ENCODE peak calls at places on chromosomes 12 and 14, in nine cellular contexts. N is HCT116, L is fibroblast of pulmonary artery, V is tibial artery, Y is heart right ventricle, U is colonic mucosa, W is left lung, B is BE2C, J is lower leg skin. S is an unnamed sample.
A peak's percentile ranks its signal among the peaks of the same experiment; 100 is the strongest.

GRCh38 chr12:119208626-119209061 is 29.9 kb downstream of the HSPB8 start:
- DNase-seq in Y (peak; percentile 82), U (peak; percentile 45), B (peak; percentile 17), N (no peak), W (no peak), L (peak; percentile 71), J (peak; percentile 94), V (peak; percentile 86), S (peak; percentile 1)

GRCh38 chr14:92441751-92442477 is 71.7 kb upstream of the RIN3 start:
- DNase-seq in V (no peak), Y (no peak), J (no peak), B (no peak), N (no peak), W (no peak), U (no peak), L (no peak), S (no peak)

GRCh38 chr12:712172-712863 is 40.1 kb upstream of the WNK1 start:
- DNase-seq in V (no peak), Y (no peak), B (no peak), L (no peak), U (no peak), J (no peak), W (no peak), N (no peak), S (peak; percentile 54)

GRCh38 chr14:95498622-95499353 is 17.7 kb downstream of the SYNE3 start:
- DNase-seq in U (peak; percentile 74), Y (no peak), B (peak; percentile 36), J (no peak), N (no peak), L (no peak), W (no peak), V (peak; percentile 78), S (no peak)

GRCh38 chr12:32875990-32876389 is 20.6 kb downstream of the PKP2 start:
- DNase-seq in W (no peak), V (no peak), Y (no peak), U (no peak), L (no peak), B (no peak), N (no peak), J (no peak), S (no peak)

GRCh38 chr12:39807043-39807442 is 187.4 kb upstream of the ABCD2 start:
- DNase-seq in N (peak; percentile 51), J (no peak), U (no peak), L (peak; percentile 49), V (no peak), Y (no peak), W (no peak), B (peak; percentile 43), S (peak; percentile 30)

GRCh38 chr14:36675581-36675980 is 13.9 kb downstream of the PAX9 start:
- DNase-seq in L (no peak), V (no peak), W (no peak), U (no peak), J (no peak), Y (no peak), N (no peak), B (no peak), S (no peak)

GRCh38 chr12:77343291-77343690 is 277.9 kb upstream of the E2F7 start:
- DNase-seq in N (no peak), B (no peak), V (no peak), L (peak; percentile 27), U (no peak), W (no peak), J (no peak), Y (no peak), S (peak; percentile 33)

GRCh38 chr12:108080363-108080762 is 48.7 kb upstream of the WSCD2 start:
- DNase-seq in U (no peak), V (no peak), L (no peak), B (no peak), Y (no peak), W (no peak), J (no peak), N (no peak), S (no peak)

GRCh38 chr12:50112456-50113218 is 601 bp downstream of the COX14 start:
- DNase-seq in W (no peak), B (no peak), V (no peak), U (peak; percentile 59), Y (no peak), L (no peak), J (no peak), N (no peak), S (no peak)

GRCh38 chr12:59429766-59430165 is 166.1 kb upstream of the SLC16A7 start:
- DNase-seq in J (no peak), U (no peak), V (no peak), L (no peak), N (no peak), W (no peak), Y (no peak), B (no peak), S (peak; percentile 8)

GRCh38 chr12:95445884-95446482 is 28.0 kb upstream of the METAP2 start:
- DNase-seq in J (no peak), N (no peak), Y (no peak), L (no peak), W (no peak), V (no peak), B (no peak), U (no peak), S (no peak)

GRCh38 chr12:98172304-98172703 is 343.1 kb upstream of the TMPO start:
- DNase-seq in Y (no peak), V (no peak), W (no peak), L (no peak), J (no peak), U (no peak), N (no peak), B (no peak), S (no peak)

GRCh38 chr12:65055874-65056273 is 65.2 kb downstream of the WIF1 start:
- DNase-seq in V (no peak), U (no peak), N (no peak), W (no peak), B (no peak), L (no peak), J (no peak), Y (no peak), S (no peak)

GRCh38 chr12:22598141-22598762 is 26.7 kb upstream of the ETNK1 start:
- DNase-seq in W (no peak), U (no peak), B (no peak), J (no peak), N (no peak), Y (no peak), V (no peak), L (no peak), S (no peak)

GRCh38 chr12:80708535-80709328 is 1.3 kb downstream of the MYF6 start:
- DNase-seq in L (peak; percentile 22), N (no peak), U (no peak), B (no peak), J (no peak), V (no peak), Y (no peak), W (peak; percentile 74), S (peak; percentile 9)

GRCh38 chr12:89080797-89081470 is 271.4 kb downstream of the DUSP6 start:
- DNase-seq in J (no peak), B (peak; percentile 19), N (no peak), U (no peak), L (peak; percentile 65), W (no peak), V (no peak), Y (no peak), S (peak; percentile 30)

GRCh38 chr14:102922490-102923200 is at the start of gene AMN:
- DNase-seq in J (no peak), U (peak; percentile 90), L (peak; percentile 8), N (no peak), V (no peak), B (peak; percentile 9), W (peak; percentile 82), Y (no peak), S (no peak)

GRCh38 chr14:61420326-61420725 is 98.9 kb downstream of the PRKCH start:
- DNase-seq in B (no peak), L (no peak), U (no peak), N (peak; percentile 6), J (no peak), V (no peak), W (no peak), Y (no peak), S (peak; percentile 52)

GRCh38 chr14:101553931-101554330 is 7.4 kb upstream of the DIO3 start:
- DNase-seq in W (peak; percentile 33), L (no peak), V (no peak), U (no peak), N (no peak), J (no peak), Y (no peak), B (no peak), S (no peak)

GRCh38 chr12:5213990-5214389 is 170.3 kb downstream of the KCNA5 start:
- DNase-seq in Y (no peak), L (no peak), J (no peak), V (no peak), N (no peak), W (no peak), B (no peak), U (no peak), S (no peak)
- H3K4me3 ChIP-seq in Y (no peak overlapping the region), L (no peak overlapping the region), J (no peak overlapping the region), V (no peak overlapping the region), N (no peak overlapping the region), W (no peak overlapping the region), B (no peak overlapping the region), U (no peak overlapping the region), S (no peak overlapping the region)

DNA sequence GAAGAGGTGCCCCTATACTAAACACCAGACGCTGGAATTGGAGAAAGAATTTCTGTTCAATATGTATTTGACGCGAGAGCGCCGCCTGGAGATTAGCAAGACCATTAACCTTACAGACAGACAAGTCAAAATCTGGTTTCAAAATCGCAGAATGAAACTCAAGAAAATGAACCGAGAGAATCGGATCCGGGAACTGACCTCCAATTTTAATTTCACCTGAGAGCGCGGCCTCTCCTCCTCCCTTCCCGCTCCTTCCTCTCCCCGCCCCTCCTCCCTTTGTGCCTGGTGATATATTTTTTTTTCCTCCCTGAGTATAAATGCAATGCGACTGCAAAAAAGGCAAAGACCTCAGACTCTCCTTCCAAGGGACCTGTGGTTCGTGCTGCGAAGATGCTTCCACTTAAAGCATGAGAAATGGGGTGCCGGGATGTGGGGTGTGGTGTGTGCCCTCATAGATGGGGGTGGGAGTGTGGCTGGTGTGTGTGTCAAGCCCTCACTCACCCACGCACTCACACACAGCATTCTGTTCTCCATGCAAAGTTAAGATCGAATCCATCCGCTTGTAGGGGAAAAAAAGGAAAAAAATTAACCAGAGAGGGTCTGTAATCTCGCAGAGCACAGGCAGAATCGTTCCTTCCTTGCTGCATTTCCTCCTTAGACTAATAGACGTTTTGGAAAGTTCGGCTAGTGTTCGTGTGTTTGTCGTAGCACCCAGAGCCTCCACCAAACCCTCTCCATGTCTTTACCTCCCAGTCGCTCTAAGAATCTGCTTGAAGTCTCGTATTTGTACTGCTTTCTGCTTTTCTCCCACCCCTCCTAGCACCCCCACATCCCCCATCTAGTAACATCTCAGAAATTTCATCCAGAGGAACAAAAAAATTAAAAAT is 4.5 kb downstream of the HOXC10 start:
- DNase-seq in U (no peak), J (no peak), N (no peak), B (peak; percentile 58), W (no peak), L (peak; percentile 40), V (no peak), Y (no peak), S (peak; percentile 66)
- TF ChIP-seq CTCF in U (no peak), J (no peak), N (peak; percentile 52), B (peak; percentile 68), W (peak; percentile 19), L (peak; percentile 55), V (peak; percentile 30), Y (peak; percentile 38), S (peak; percentile 64)

GRCh38 chr12:66698558-66698957 is 19.7 kb upstream of the GRIP1 start:
- DNase-seq in U (no peak), Y (no peak), W (no peak), B (no peak), V (no peak), L (no peak), J (no peak), N (no peak), S (no peak)
- H3K4me3 ChIP-seq in U (no peak overlapping the region), Y (no peak overlapping the region), W (no peak overlapping the region), B (no peak overlapping the region), V (no peak overlapping the region), L (no peak overlapping the region), J (no peak overlapping the region), N (no peak overlapping the region), S (no peak overlapping the region)

GRCh38 chr14:106872619-106873446 is 1346.5 kb downstream of the TMEM121 start:
- DNase-seq in J (peak; percentile 89), N (no peak), L (no peak), W (peak; percentile 95), V (no peak), B (peak; percentile 67), U (peak; percentile 92), Y (peak; percentile 54), S (no peak)
- TF ChIP-seq CTCF in J (no peak), N (peak; percentile 40), L (peak; percentile 7), W (peak; percentile 31), V (peak; percentile 17), B (peak; percentile 61), U (peak; percentile 52), Y (peak; percentile 54), S (peak; percentile 43)